ENCODE peak calls at places on chromosomes 16 and 17, in seven cellular contexts. One of them, this sample, is unnamed.

GRCh38 chr16:88700636-88701482 is 5.3 kb downstream of the RNF166 start:
- DNase-seq in effector memory CD4-positive, alpha-beta T cell: peak; percentile 95
- DNase-seq in foreskin keratinocyte: no peak
- DNase-seq in stimulated activated CD4-positive, alpha-beta T cell treated with anti-CD3 and anti-CD28 coated beads, TNF-alpha, amount 100 ng/mL, for 1 hour: peak; percentile 89
- DNase-seq in IMR-90: peak; percentile 90
- DNase-seq in frontal cortex: peak; percentile 62
- DNase-seq in Peyer's patch: peak; percentile 78
- DNase-seq in this sample: peak; percentile 98

GRCh38 chr17:65078441-65079160 is 22.1 kb upstream of the GNA13 start:
- DNase-seq in effector memory CD4-positive, alpha-beta T cell: no peak
- DNase-seq in foreskin keratinocyte: no peak
- DNase-seq in stimulated activated CD4-positive, alpha-beta T cell treated with anti-CD3 and anti-CD28 coated beads, TNF-alpha, amount 100 ng/mL, for 1 hour: no peak
- DNase-seq in IMR-90: peak; percentile 78
- DNase-seq in frontal cortex: no peak
- DNase-seq in Peyer's patch: no peak
- DNase-seq in this sample: no peak

GRCh38 chr17:49494937-49495841 is at the start of gene NGFR:
- DNase-seq in effector memory CD4-positive, alpha-beta T cell: peak; percentile 46
- DNase-seq in foreskin keratinocyte: no peak
- DNase-seq in stimulated activated CD4-positive, alpha-beta T cell treated with anti-CD3 and anti-CD28 coated beads, TNF-alpha, amount 100 ng/mL, for 1 hour: no peak
- DNase-seq in IMR-90: peak; percentile 13
- DNase-seq in frontal cortex: peak; percentile 94
- DNase-seq in Peyer's patch: no peak
- DNase-seq in this sample: peak; percentile 23

GRCh38 chr17:28610372-28610771 is 3.6 kb downstream of the RSKR start:
- DNase-seq in effector memory CD4-positive, alpha-beta T cell: no peak
- DNase-seq in foreskin keratinocyte: no peak
- DNase-seq in stimulated activated CD4-positive, alpha-beta T cell treated with anti-CD3 and anti-CD28 coated beads, TNF-alpha, amount 100 ng/mL, for 1 hour: no peak
- DNase-seq in IMR-90: no peak
- DNase-seq in frontal cortex: no peak
- DNase-seq in Peyer's patch: peak; percentile 61
- DNase-seq in this sample: no peak

GRCh38 chr17:80984749-80985148 is 6.9 kb upstream of the CHMP6 start:
- DNase-seq in effector memory CD4-positive, alpha-beta T cell: no peak
- DNase-seq in foreskin keratinocyte: no peak
- DNase-seq in stimulated activated CD4-positive, alpha-beta T cell treated with anti-CD3 and anti-CD28 coated beads, TNF-alpha, amount 100 ng/mL, for 1 hour: no peak
- DNase-seq in IMR-90: peak; percentile 96
- DNase-seq in frontal cortex: no peak
- DNase-seq in Peyer's patch: no peak
- DNase-seq in this sample: no peak

GRCh38 chr17:58666858-58667267 is 25.0 kb downstream of the TEX14 start:
- DNase-seq in effector memory CD4-positive, alpha-beta T cell: peak; percentile 44
- DNase-seq in foreskin keratinocyte: no peak
- DNase-seq in stimulated activated CD4-positive, alpha-beta T cell treated with anti-CD3 and anti-CD28 coated beads, TNF-alpha, amount 100 ng/mL, for 1 hour: no peak
- DNase-seq in IMR-90: peak; percentile 79
- DNase-seq in frontal cortex: no peak
- DNase-seq in Peyer's patch: peak; percentile 68
- DNase-seq in this sample: peak; percentile 85

GRCh38 chr17:78040561-78041400 is 82.3 kb downstream of the TNRC6C start:
- DNase-seq in effector memory CD4-positive, alpha-beta T cell: peak; percentile 12
- DNase-seq in foreskin keratinocyte: no peak
- DNase-seq in stimulated activated CD4-positive, alpha-beta T cell treated with anti-CD3 and anti-CD28 coated beads, TNF-alpha, amount 100 ng/mL, for 1 hour: no peak
- DNase-seq in IMR-90: peak; percentile 43
- DNase-seq in frontal cortex: peak; percentile 58
- DNase-seq in Peyer's patch: peak; percentile 58
- DNase-seq in this sample: peak; percentile 53

GRCh38 chr17:45852535-45853297 is 8.0 kb downstream of the SPPL2C start:
- DNase-seq in effector memory CD4-positive, alpha-beta T cell: peak; percentile 47
- DNase-seq in foreskin keratinocyte: no peak
- DNase-seq in stimulated activated CD4-positive, alpha-beta T cell treated with anti-CD3 and anti-CD28 coated beads, TNF-alpha, amount 100 ng/mL, for 1 hour: peak; percentile 23
- DNase-seq in IMR-90: peak; percentile 55
- DNase-seq in frontal cortex: peak; percentile 58
- DNase-seq in Peyer's patch: peak; percentile 53
- DNase-seq in this sample: no peak

GRCh38 chr17:51259574-51260236 is at the start of gene MBTD1:
- DNase-seq in effector memory CD4-positive, alpha-beta T cell: peak; percentile 92
- DNase-seq in foreskin keratinocyte: peak; percentile 93
- DNase-seq in stimulated activated CD4-positive, alpha-beta T cell treated with anti-CD3 and anti-CD28 coated beads, TNF-alpha, amount 100 ng/mL, for 1 hour: peak; percentile 85
- DNase-seq in IMR-90: peak; percentile 97
- DNase-seq in frontal cortex: peak; percentile 94
- DNase-seq in Peyer's patch: peak; percentile 94
- DNase-seq in this sample: peak; percentile 94

GRCh38 chr16:85420501-85421337 is 192.4 kb upstream of the GSE1 start:
- DNase-seq in effector memory CD4-positive, alpha-beta T cell: peak; percentile 59
- DNase-seq in foreskin keratinocyte: no peak
- DNase-seq in stimulated activated CD4-positive, alpha-beta T cell treated with anti-CD3 and anti-CD28 coated beads, TNF-alpha, amount 100 ng/mL, for 1 hour: peak; percentile 47
- DNase-seq in IMR-90: peak; percentile 20
- DNase-seq in frontal cortex: peak; percentile 75
- DNase-seq in Peyer's patch: peak; percentile 85
- DNase-seq in this sample: peak; percentile 70

GRCh38 chr16:89177501-89177900 is 6.0 kb downstream of the CDH15 start:
- DNase-seq in effector memory CD4-positive, alpha-beta T cell: no peak
- DNase-seq in foreskin keratinocyte: no peak
- DNase-seq in stimulated activated CD4-positive, alpha-beta T cell treated with anti-CD3 and anti-CD28 coated beads, TNF-alpha, amount 100 ng/mL, for 1 hour: no peak
- DNase-seq in IMR-90: no peak
- DNase-seq in frontal cortex: no peak
- DNase-seq in Peyer's patch: no peak
- DNase-seq in this sample: no peak

GRCh38 chr17:5468075-5468473 is 708 bp downstream of the DHX33 start:
- DNase-seq in effector memory CD4-positive, alpha-beta T cell: no peak
- DNase-seq in foreskin keratinocyte: peak; percentile 5
- DNase-seq in stimulated activated CD4-positive, alpha-beta T cell treated with anti-CD3 and anti-CD28 coated beads, TNF-alpha, amount 100 ng/mL, for 1 hour: no peak
- DNase-seq in IMR-90: no peak
- DNase-seq in frontal cortex: no peak
- DNase-seq in Peyer's patch: no peak
- DNase-seq in this sample: no peak

GRCh38 chr16:90000733-90001427 is 18.4 kb downstream of the DBNDD1 start:
- DNase-seq in effector memory CD4-positive, alpha-beta T cell: no peak
- DNase-seq in foreskin keratinocyte: no peak
- DNase-seq in stimulated activated CD4-positive, alpha-beta T cell treated with anti-CD3 and anti-CD28 coated beads, TNF-alpha, amount 100 ng/mL, for 1 hour: no peak
- DNase-seq in IMR-90: no peak
- DNase-seq in frontal cortex: no peak
- DNase-seq in Peyer's patch: no peak
- DNase-seq in this sample: no peak

GRCh38 chr16:70750893-70751467 is 50.0 kb downstream of the VAC14 start:
- DNase-seq in effector memory CD4-positive, alpha-beta T cell: no peak
- DNase-seq in foreskin keratinocyte: no peak
- DNase-seq in stimulated activated CD4-positive, alpha-beta T cell treated with anti-CD3 and anti-CD28 coated beads, TNF-alpha, amount 100 ng/mL, for 1 hour: no peak
- DNase-seq in IMR-90: peak; percentile 99
- DNase-seq in frontal cortex: no peak
- DNase-seq in Peyer's patch: no peak
- DNase-seq in this sample: peak; percentile 66

GRCh38 chr17:56929362-56929969 is 15.6 kb upstream of the TRIM25 start:
- DNase-seq in effector memory CD4-positive, alpha-beta T cell: no peak
- DNase-seq in foreskin keratinocyte: no peak
- DNase-seq in stimulated activated CD4-positive, alpha-beta T cell treated with anti-CD3 and anti-CD28 coated beads, TNF-alpha, amount 100 ng/mL, for 1 hour: no peak
- DNase-seq in IMR-90: no peak
- DNase-seq in frontal cortex: no peak
- DNase-seq in Peyer's patch: no peak
- DNase-seq in this sample: no peak

GRCh38 chr17:37025847-37026533 is 77.2 kb downstream of the AATF start:
- DNase-seq in effector memory CD4-positive, alpha-beta T cell: no peak
- DNase-seq in foreskin keratinocyte: no peak
- DNase-seq in stimulated activated CD4-positive, alpha-beta T cell treated with anti-CD3 and anti-CD28 coated beads, TNF-alpha, amount 100 ng/mL, for 1 hour: no peak
- DNase-seq in IMR-90: no peak
- DNase-seq in frontal cortex: no peak
- DNase-seq in Peyer's patch: no peak
- DNase-seq in this sample: no peak

GRCh38 chr17:30337393-30337999 is 3.6 kb upstream of the TMIGD1 start:
- DNase-seq in effector memory CD4-positive, alpha-beta T cell: no peak
- DNase-seq in foreskin keratinocyte: no peak
- DNase-seq in stimulated activated CD4-positive, alpha-beta T cell treated with anti-CD3 and anti-CD28 coated beads, TNF-alpha, amount 100 ng/mL, for 1 hour: no peak
- DNase-seq in IMR-90: no peak
- DNase-seq in frontal cortex: no peak
- DNase-seq in Peyer's patch: no peak
- DNase-seq in this sample: no peak

GRCh38 chr17:71959129-71959528 is 161.7 kb upstream of the SOX9 start:
- DNase-seq in effector memory CD4-positive, alpha-beta T cell: no peak
- DNase-seq in foreskin keratinocyte: no peak
- DNase-seq in stimulated activated CD4-positive, alpha-beta T cell treated with anti-CD3 and anti-CD28 coated beads, TNF-alpha, amount 100 ng/mL, for 1 hour: no peak
- DNase-seq in IMR-90: peak; percentile 8
- DNase-seq in frontal cortex: no peak
- DNase-seq in Peyer's patch: no peak
- DNase-seq in this sample: no peak

GRCh38 chr17:80252871-80253270 is 7.8 kb upstream of the RNF213 start:
- DNase-seq in effector memory CD4-positive, alpha-beta T cell: peak; percentile 77
- DNase-seq in foreskin keratinocyte: no peak
- DNase-seq in stimulated activated CD4-positive, alpha-beta T cell treated with anti-CD3 and anti-CD28 coated beads, TNF-alpha, amount 100 ng/mL, for 1 hour: peak; percentile 83
- DNase-seq in IMR-90: no peak
- DNase-seq in frontal cortex: peak; percentile 50
- DNase-seq in Peyer's patch: peak; percentile 82
- DNase-seq in this sample: peak; percentile 89

GRCh38 chr17:41793749-41794602 is 7.5 kb upstream of the JUP start:
- DNase-seq in effector memory CD4-positive, alpha-beta T cell: no peak
- DNase-seq in foreskin keratinocyte: no peak
- DNase-seq in stimulated activated CD4-positive, alpha-beta T cell treated with anti-CD3 and anti-CD28 coated beads, TNF-alpha, amount 100 ng/mL, for 1 hour: no peak
- DNase-seq in IMR-90: peak; percentile 59
- DNase-seq in frontal cortex: no peak
- DNase-seq in Peyer's patch: peak; percentile 67
- DNase-seq in this sample: no peak

GRCh38 chr17:61460796-61461585 is 8.8 kb downstream of the TBX4 start:
- DNase-seq in effector memory CD4-positive, alpha-beta T cell: no peak
- DNase-seq in foreskin keratinocyte: no peak
- DNase-seq in stimulated activated CD4-positive, alpha-beta T cell treated with anti-CD3 and anti-CD28 coated beads, TNF-alpha, amount 100 ng/mL, for 1 hour: no peak
- DNase-seq in IMR-90: peak; percentile 40
- DNase-seq in frontal cortex: no peak
- DNase-seq in Peyer's patch: no peak
- DNase-seq in this sample: no peak

GRCh38 chr17:37507108-37507507 is 17.4 kb downstream of the DUSP14 start:
- DNase-seq in effector memory CD4-positive, alpha-beta T cell: no peak
- DNase-seq in foreskin keratinocyte: no peak
- DNase-seq in stimulated activated CD4-positive, alpha-beta T cell treated with anti-CD3 and anti-CD28 coated beads, TNF-alpha, amount 100 ng/mL, for 1 hour: no peak
- DNase-seq in IMR-90: no peak
- DNase-seq in frontal cortex: no peak
- DNase-seq in Peyer's patch: no peak
- DNase-seq in this sample: no peak

This sample was measured in mucosa of descending colon.